ENCODE peak calls at places on chromosomes 2 and 18, in ten cellular contexts. One of them, this sample, is unnamed.

GRCh38 chr18:26547302-26548143 is 830 bp downstream of the KCTD1 start:
- DNase-seq in psoas muscle: peak
- DNase-seq in left ventricle myocardium inferior: peak
- DNase-seq in MCF 10A: peak
- DNase-seq in cardiac fibroblast: peak
- DNase-seq in thoracic aorta: no peak
- DNase-seq in fibroblast of the aortic adventitia: peak
- DNase-seq in lower leg skin: peak
- DNase-seq in cardiac muscle cell: peak
- DNase-seq in Calu3: peak
- DNase-seq in this sample: peak

GRCh38 chr2:37527362-37527761 is 144.1 kb downstream of the CDC42EP3 start:
- DNase-seq in cardiac fibroblast: no peak
- DNase-seq in cardiac muscle cell: no peak
- DNase-seq in fibroblast of the aortic adventitia: no peak
- DNase-seq in left ventricle myocardium inferior: no peak
- DNase-seq in thoracic aorta: no peak
- DNase-seq in Calu3: no peak
- DNase-seq in lower leg skin: no peak
- DNase-seq in MCF 10A: no peak
- DNase-seq in psoas muscle: no peak
- DNase-seq in this sample: no peak

GRCh38 chr18:67211646-67212045 is 304.9 kb downstream of the DSEL start:
- DNase-seq in lower leg skin: no peak
- DNase-seq in fibroblast of the aortic adventitia: no peak
- DNase-seq in psoas muscle: no peak
- DNase-seq in Calu3: no peak
- DNase-seq in left ventricle myocardium inferior: no peak
- DNase-seq in cardiac fibroblast: no peak
- DNase-seq in cardiac muscle cell: no peak
- DNase-seq in MCF 10A: no peak
- DNase-seq in thoracic aorta: no peak
- DNase-seq in this sample: no peak

GRCh38 chr2:98907966-98908905 is 27.8 kb downstream of the CRACDL start:
- DNase-seq in cardiac muscle cell: no peak
- DNase-seq in MCF 10A: peak
- DNase-seq in fibroblast of the aortic adventitia: no peak
- DNase-seq in thoracic aorta: no peak
- DNase-seq in psoas muscle: no peak
- DNase-seq in Calu3: no peak
- DNase-seq in left ventricle myocardium inferior: no peak
- DNase-seq in lower leg skin: no peak
- DNase-seq in cardiac fibroblast: no peak
- DNase-seq in this sample: no peak

GRCh38 chr2:158797963-158798700 is 3.0 kb downstream of the DAPL1 start:
- DNase-seq in fibroblast of the aortic adventitia: no peak
- DNase-seq in thoracic aorta: no peak
- DNase-seq in left ventricle myocardium inferior: no peak
- DNase-seq in MCF 10A: peak
- DNase-seq in Calu3: no peak
- DNase-seq in lower leg skin: no peak
- DNase-seq in cardiac fibroblast: no peak
- DNase-seq in psoas muscle: no peak
- DNase-seq in cardiac muscle cell: peak
- DNase-seq in this sample: no peak

GRCh38 chr2:18795881-18796280 is 206.5 kb upstream of the NT5C1B start:
- DNase-seq in psoas muscle: no peak
- DNase-seq in cardiac muscle cell: peak
- DNase-seq in thoracic aorta: no peak
- DNase-seq in MCF 10A: no peak
- DNase-seq in lower leg skin: no peak
- DNase-seq in cardiac fibroblast: peak
- DNase-seq in Calu3: no peak
- DNase-seq in fibroblast of the aortic adventitia: peak
- DNase-seq in left ventricle myocardium inferior: no peak
- DNase-seq in this sample: no peak

GRCh38 chr2:97808816-97809215 is 95.4 kb downstream of the ZAP70 start:
- DNase-seq in cardiac muscle cell: no peak
- DNase-seq in cardiac fibroblast: no peak
- DNase-seq in Calu3: no peak
- DNase-seq in MCF 10A: no peak
- DNase-seq in thoracic aorta: no peak
- DNase-seq in left ventricle myocardium inferior: no peak
- DNase-seq in fibroblast of the aortic adventitia: no peak
- DNase-seq in lower leg skin: no peak
- DNase-seq in psoas muscle: no peak
- DNase-seq in this sample: no peak

GRCh38 chr2:46917628-46918027 is 2.0 kb upstream of the MCFD2 start:
- DNase-seq in Calu3: no peak
- DNase-seq in cardiac fibroblast: no peak
- DNase-seq in cardiac muscle cell: no peak
- DNase-seq in fibroblast of the aortic adventitia: no peak
- DNase-seq in lower leg skin: no peak
- DNase-seq in MCF 10A: no peak
- DNase-seq in thoracic aorta: no peak
- DNase-seq in psoas muscle: no peak
- DNase-seq in left ventricle myocardium inferior: no peak
- DNase-seq in this sample: no peak

GRCh38 chr18:42011053-42011452 is 56.0 kb downstream of the PIK3C3 start:
- DNase-seq in fibroblast of the aortic adventitia: no peak
- DNase-seq in cardiac fibroblast: no peak
- DNase-seq in psoas muscle: no peak
- DNase-seq in thoracic aorta: no peak
- DNase-seq in cardiac muscle cell: no peak
- DNase-seq in left ventricle myocardium inferior: no peak
- DNase-seq in lower leg skin: no peak
- DNase-seq in MCF 10A: no peak
- DNase-seq in Calu3: no peak
- DNase-seq in this sample: no peak

GRCh38 chr18:64972545-64972944 is 778.3 kb upstream of the CDH7 start:
- DNase-seq in lower leg skin: no peak
- DNase-seq in thoracic aorta: no peak
- DNase-seq in Calu3: no peak
- DNase-seq in MCF 10A: peak
- DNase-seq in cardiac fibroblast: no peak
- DNase-seq in left ventricle myocardium inferior: no peak
- DNase-seq in cardiac muscle cell: no peak
- DNase-seq in psoas muscle: no peak
- DNase-seq in fibroblast of the aortic adventitia: no peak
- DNase-seq in this sample: no peak

GRCh38 chr2:69625078-69625788 is 18.3 kb downstream of the AAK1 start:
- DNase-seq in Calu3: no peak
- DNase-seq in psoas muscle: no peak
- DNase-seq in cardiac fibroblast: no peak
- DNase-seq in cardiac muscle cell: peak
- DNase-seq in left ventricle myocardium inferior: no peak
- DNase-seq in thoracic aorta: no peak
- DNase-seq in fibroblast of the aortic adventitia: no peak
- DNase-seq in MCF 10A: no peak
- DNase-seq in lower leg skin: no peak
- DNase-seq in this sample: no peak

GRCh38 chr18:13541621-13542519 is 184.5 kb downstream of the FAM210A start:
- DNase-seq in MCF 10A: no peak
- DNase-seq in Calu3: no peak
- DNase-seq in thoracic aorta: no peak
- DNase-seq in psoas muscle: no peak
- DNase-seq in fibroblast of the aortic adventitia: no peak
- DNase-seq in cardiac fibroblast: no peak
- DNase-seq in left ventricle myocardium inferior: no peak
- DNase-seq in lower leg skin: no peak
- DNase-seq in cardiac muscle cell: no peak
- DNase-seq in this sample: no peak

DNA sequence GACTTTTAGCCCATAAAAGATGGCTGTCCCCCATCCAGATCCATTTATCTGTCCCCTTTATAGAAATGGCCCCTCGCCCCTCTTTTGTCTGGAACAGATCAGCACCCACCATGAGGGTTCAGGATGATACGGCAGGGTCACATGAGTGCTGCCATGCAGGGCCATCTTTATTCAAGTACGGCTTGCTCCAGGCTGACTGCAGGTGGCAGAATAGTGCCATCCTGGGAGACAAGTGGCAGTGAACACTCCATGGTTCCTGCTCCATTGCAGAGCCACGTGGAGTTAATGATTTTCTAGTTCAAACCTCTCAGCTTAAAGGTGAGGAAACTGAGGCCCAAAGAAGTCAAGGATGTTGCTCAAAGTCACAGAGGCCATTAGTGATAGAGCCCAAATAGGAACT is 180.6 kb downstream of the CLIP4 start:
- DNase-seq in cardiac muscle cell: no peak
- DNase-seq in psoas muscle: no peak
- DNase-seq in thoracic aorta: no peak
- DNase-seq in MCF 10A: peak
- DNase-seq in fibroblast of the aortic adventitia: peak
- DNase-seq in cardiac fibroblast: no peak
- DNase-seq in left ventricle myocardium inferior: no peak
- DNase-seq in Calu3: peak
- DNase-seq in lower leg skin: no peak
- DNase-seq in this sample: peak
- TF ChIP-seq CTCF in cardiac muscle cell: no peak
- TF ChIP-seq CTCF in psoas muscle: no peak
- TF ChIP-seq CTCF in thoracic aorta: no peak
- TF ChIP-seq CTCF in MCF 10A: peak
- TF ChIP-seq CTCF in fibroblast of the aortic adventitia: peak
- TF ChIP-seq CTCF in cardiac fibroblast: peak
- TF ChIP-seq CTCF in left ventricle myocardium inferior: peak
- TF ChIP-seq CTCF in Calu3: no peak
- TF ChIP-seq CTCF in lower leg skin: no peak
- TF ChIP-seq CTCF in this sample: peak

DNA sequence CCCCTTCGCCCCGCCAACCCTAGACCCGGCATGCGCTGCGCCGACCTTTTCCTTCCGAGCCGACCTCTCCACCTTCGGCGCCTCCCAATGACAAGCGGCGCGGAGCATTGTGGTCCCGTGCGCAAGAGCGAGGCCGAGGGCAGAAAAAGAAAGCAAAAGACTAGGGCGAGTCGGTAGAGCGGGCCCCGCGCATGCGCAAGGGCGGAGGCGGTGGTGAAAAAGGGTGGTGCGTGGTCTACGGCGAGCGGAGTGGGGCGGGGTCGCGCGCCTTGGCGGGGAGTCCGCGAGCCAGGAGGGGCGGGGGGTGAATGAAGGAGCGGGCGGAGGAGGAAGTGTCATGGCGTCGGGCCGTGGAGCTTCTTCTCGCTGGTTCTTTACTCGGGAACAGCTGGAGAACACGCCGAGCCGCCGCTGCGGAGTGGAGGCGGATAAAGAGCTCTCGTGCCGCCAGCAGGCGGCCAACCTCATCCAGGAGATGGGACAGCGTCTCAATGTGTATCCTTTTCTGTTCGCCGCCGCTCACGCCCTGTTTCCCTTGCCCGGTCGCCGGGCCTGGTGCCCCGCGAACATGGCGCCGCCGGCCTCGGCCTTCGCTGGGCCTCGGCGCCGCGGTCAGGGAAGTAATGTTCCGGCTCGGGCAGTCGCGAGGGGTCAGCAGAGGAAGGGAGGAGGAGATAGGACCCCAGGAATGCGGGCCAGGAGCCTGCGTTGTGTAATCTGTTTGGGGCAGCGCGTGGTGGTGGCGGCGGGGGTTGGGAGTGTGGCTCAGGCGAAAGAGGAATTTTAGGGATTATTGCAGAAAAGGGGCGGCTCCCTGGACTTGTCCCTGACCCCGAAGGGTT is at the start of gene CCNT2:
- DNase-seq in cardiac muscle cell: peak
- DNase-seq in Calu3: peak
- DNase-seq in psoas muscle: peak
- DNase-seq in fibroblast of the aortic adventitia: peak
- DNase-seq in lower leg skin: peak
- DNase-seq in cardiac fibroblast: peak
- DNase-seq in left ventricle myocardium inferior: peak
- DNase-seq in thoracic aorta: peak
- DNase-seq in MCF 10A: peak
- DNase-seq in this sample: peak
- TF ChIP-seq CTCF in cardiac muscle cell: no peak
- TF ChIP-seq CTCF in Calu3: no peak
- TF ChIP-seq CTCF in psoas muscle: no peak
- TF ChIP-seq CTCF in fibroblast of the aortic adventitia: no peak
- TF ChIP-seq CTCF in lower leg skin: no peak
- TF ChIP-seq CTCF in cardiac fibroblast: no peak
- TF ChIP-seq CTCF in left ventricle myocardium inferior: peak
- TF ChIP-seq CTCF in thoracic aorta: no peak
- TF ChIP-seq CTCF in MCF 10A: no peak
- TF ChIP-seq CTCF in this sample: no peak

GRCh38 chr2:112768432-112768831 is 4.0 kb upstream of the CKAP2L start:
- DNase-seq in lower leg skin: no peak
- DNase-seq in MCF 10A: no peak
- DNase-seq in cardiac muscle cell: peak
- DNase-seq in Calu3: no peak
- DNase-seq in cardiac fibroblast: peak
- DNase-seq in thoracic aorta: no peak
- DNase-seq in psoas muscle: no peak
- DNase-seq in fibroblast of the aortic adventitia: no peak
- DNase-seq in left ventricle myocardium inferior: no peak
- DNase-seq in this sample: no peak

GRCh38 chr2:112762276-112762675 is 2.1 kb downstream of the CKAP2L start:
- DNase-seq in left ventricle myocardium inferior: no peak
- DNase-seq in thoracic aorta: no peak
- DNase-seq in psoas muscle: no peak
- DNase-seq in cardiac muscle cell: peak
- DNase-seq in lower leg skin: no peak
- DNase-seq in fibroblast of the aortic adventitia: no peak
- DNase-seq in cardiac fibroblast: no peak
- DNase-seq in MCF 10A: no peak
- DNase-seq in Calu3: no peak
- DNase-seq in this sample: no peak

GRCh38 chr2:112765251-112765650 is 842 bp upstream of the CKAP2L start:
- DNase-seq in left ventricle myocardium inferior: no peak
- DNase-seq in cardiac muscle cell: no peak
- DNase-seq in psoas muscle: no peak
- DNase-seq in lower leg skin: no peak
- DNase-seq in MCF 10A: no peak
- DNase-seq in Calu3: no peak
- DNase-seq in cardiac fibroblast: no peak
- DNase-seq in fibroblast of the aortic adventitia: no peak
- DNase-seq in thoracic aorta: no peak
- DNase-seq in this sample: no peak

GRCh38 chr2:112767693-112768380 is 3.4 kb upstream of the CKAP2L start:
- DNase-seq in lower leg skin: no peak
- DNase-seq in cardiac fibroblast: no peak
- DNase-seq in Calu3: no peak
- DNase-seq in psoas muscle: no peak
- DNase-seq in thoracic aorta: no peak
- DNase-seq in left ventricle myocardium inferior: no peak
- DNase-seq in MCF 10A: no peak
- DNase-seq in cardiac muscle cell: no peak
- DNase-seq in fibroblast of the aortic adventitia: no peak
- DNase-seq in this sample: no peak

GRCh38 chr2:112764071-112765044 is at the start of gene CKAP2L:
- DNase-seq in cardiac muscle cell: peak
- DNase-seq in fibroblast of the aortic adventitia: peak
- DNase-seq in MCF 10A: peak
- DNase-seq in Calu3: peak
- DNase-seq in left ventricle myocardium inferior: peak
- DNase-seq in cardiac fibroblast: peak
- DNase-seq in psoas muscle: peak
- DNase-seq in lower leg skin: peak
- DNase-seq in thoracic aorta: peak
- DNase-seq in this sample: peak
- TF ChIP-seq CTCF in cardiac muscle cell: no peak
- TF ChIP-seq CTCF in fibroblast of the aortic adventitia: no peak
- TF ChIP-seq CTCF in MCF 10A: no peak
- TF ChIP-seq CTCF in Calu3: no peak
- TF ChIP-seq CTCF in left ventricle myocardium inferior: no peak
- TF ChIP-seq CTCF in cardiac fibroblast: no peak
- TF ChIP-seq CTCF in psoas muscle: no peak
- TF ChIP-seq CTCF in lower leg skin: no peak
- TF ChIP-seq CTCF in thoracic aorta: no peak
- TF ChIP-seq CTCF in this sample: no peak

GRCh38 chr2:33599175-33599942 is at the start of gene FAM98A:
- DNase-seq in lower leg skin: peak
- DNase-seq in left ventricle myocardium inferior: peak
- DNase-seq in MCF 10A: peak
- DNase-seq in fibroblast of the aortic adventitia: peak
- DNase-seq in Calu3: peak
- DNase-seq in cardiac muscle cell: peak
- DNase-seq in thoracic aorta: peak
- DNase-seq in psoas muscle: peak
- DNase-seq in cardiac fibroblast: peak
- DNase-seq in this sample: peak
- TF ChIP-seq CTCF in lower leg skin: no peak
- TF ChIP-seq CTCF in left ventricle myocardium inferior: peak
- TF ChIP-seq CTCF in MCF 10A: no peak
- TF ChIP-seq CTCF in fibroblast of the aortic adventitia: peak
- TF ChIP-seq CTCF in Calu3: no peak
- TF ChIP-seq CTCF in cardiac muscle cell: peak
- TF ChIP-seq CTCF in thoracic aorta: no peak
- TF ChIP-seq CTCF in psoas muscle: peak
- TF ChIP-seq CTCF in cardiac fibroblast: peak
- TF ChIP-seq CTCF in this sample: no peak

This sample was measured in endothelial cell.